ENCODE peak calls at places on chromosomes 11 and 22, in six cellular contexts. Q, K, S, H, Z and R are unnamed samples. For H3K4me1, the result is how much of the 10 kb centered on the place peaks cover.

GRCh38 chr11:125626381-125626950 is 1.5 kb downstream of the CHEK1 start:
- DNase-seq in K (no peak), H (no peak), Q (no peak), S (no peak), Z (no peak), R (peak)

GRCh38 chr11:7977251-7977917 is 9.8 kb upstream of the EIF3F start:
- DNase-seq in Q (peak), S (no peak), K (no peak), Z (no peak), H (peak), R (no peak)

GRCh38 chr22:46728470-46728869 is 9.6 kb downstream of the CERK start:
- DNase-seq in K (no peak), S (no peak), Q (no peak), Z (no peak), H (no peak), R (no peak)

GRCh38 chr11:96134622-96135021 is 208.4 kb downstream of the MAML2 start:
- DNase-seq in Z (no peak), H (peak), Q (no peak), S (no peak), K (no peak), R (no peak)

GRCh38 chr11:133041165-133041564 is 491.1 kb downstream of the OPCML start:
- DNase-seq in S (no peak), Q (no peak), H (no peak), Z (no peak), K (no peak), R (no peak)

GRCh38 chr11:117058761-117059233 is 39.4 kb downstream of the SIK3 start:
- DNase-seq in Q (peak), K (no peak), H (peak), Z (no peak), S (no peak), R (no peak)

GRCh38 chr11:2940930-2941821 is 12.0 kb upstream of the PHLDA2 start:
- DNase-seq in Q (no peak), S (peak), Z (peak), K (no peak), H (no peak), R (no peak)

GRCh38 chr11:109247071-109247470 is 174.9 kb upstream of the C11orf87 start:
- DNase-seq in S (no peak), K (no peak), Z (no peak), Q (peak), H (no peak), R (no peak)

GRCh38 chr11:99066609-99067008 is 45.9 kb downstream of the CNTN5 start:
- DNase-seq in Z (no peak), S (no peak), H (no peak), K (no peak), Q (no peak), R (no peak)

GRCh38 chr11:122128146-122128545 is 12.1 kb upstream of the BLID start:
- DNase-seq in S (no peak), K (no peak), Z (no peak), H (no peak), Q (no peak), R (no peak)

GRCh38 chr11:62125881-62126280 is 2.1 kb downstream of the INCENP start:
- DNase-seq in H (no peak), K (no peak), S (no peak), Z (no peak), Q (no peak), R (no peak)

GRCh38 chr22:28899199-28899853 is 16.0 kb downstream of the ZNRF3 start:
- DNase-seq in S (no peak), Q (peak), H (no peak), Z (no peak), K (no peak), R (peak)

GRCh38 chr11:11993814-11994213 is 14.6 kb downstream of the DKK3 start:
- DNase-seq in H (peak), S (peak), Q (peak), Z (no peak), K (no peak), R (no peak)

GRCh38 chr11:6611092-6612007 is 666 bp downstream of the TAF10 start:
- DNase-seq in K (peak), H (peak), S (no peak), Z (peak), Q (peak), R (no peak)

GRCh38 chr11:65476632-65477270 is 22.1 kb upstream of the MALAT1 start:
- DNase-seq in K (no peak), S (no peak), Z (no peak), H (no peak), Q (no peak), R (peak)

GRCh38 chr11:72146625-72147024 is 11.1 kb downstream of the FOLR3 start:
- DNase-seq in K (no peak), S (no peak), H (no peak), Q (no peak), Z (no peak), R (no peak)

GRCh38 chr11:119709638-119710346 is 19.2 kb downstream of the NECTIN1 start:
- DNase-seq in Z (no peak), K (no peak), H (peak), Q (peak), S (no peak), R (no peak)

GRCh38 chr11:111634981-111635705 is 32.9 kb downstream of the SIK2 start:
- DNase-seq in Q (peak), Z (no peak), K (no peak), S (no peak), H (peak), R (no peak)

GRCh38 chr11:74326665-74327064 is 15.2 kb upstream of the P4HA3 start:
- DNase-seq in S (no peak), Q (no peak), K (no peak), H (no peak), Z (no peak), R (no peak)

GRCh38 chr11:98701541-98701940 is 319.2 kb upstream of the CNTN5 start:
- DNase-seq in Q (peak), S (no peak), H (peak), Z (no peak), K (no peak), R (no peak)

GRCh38 chr11:34502949-34503348 is 10.6 kb downstream of the ELF5 start:
- DNase-seq in K (no peak), Z (no peak), H (no peak), Q (peak), S (no peak), R (no peak)

GRCh38 chr11:77661670-77662069 is 24.1 kb upstream of the CLNS1A start:
- DNase-seq in S (no peak), Z (no peak), K (no peak), H (no peak), Q (no peak), R (no peak)

GRCh38 chr11:68546555-68546954 is 86.0 kb downstream of the PPP6R3 start:
- DNase-seq in Q (peak), H (no peak), S (no peak), K (no peak), Z (no peak), R (no peak)

GRCh38 chr11:68406318-68407313 is 53.9 kb upstream of the PPP6R3 start:
- DNase-seq in Q (no peak), Z (no peak), S (no peak), K (no peak), H (no peak), R (no peak)

DNA sequence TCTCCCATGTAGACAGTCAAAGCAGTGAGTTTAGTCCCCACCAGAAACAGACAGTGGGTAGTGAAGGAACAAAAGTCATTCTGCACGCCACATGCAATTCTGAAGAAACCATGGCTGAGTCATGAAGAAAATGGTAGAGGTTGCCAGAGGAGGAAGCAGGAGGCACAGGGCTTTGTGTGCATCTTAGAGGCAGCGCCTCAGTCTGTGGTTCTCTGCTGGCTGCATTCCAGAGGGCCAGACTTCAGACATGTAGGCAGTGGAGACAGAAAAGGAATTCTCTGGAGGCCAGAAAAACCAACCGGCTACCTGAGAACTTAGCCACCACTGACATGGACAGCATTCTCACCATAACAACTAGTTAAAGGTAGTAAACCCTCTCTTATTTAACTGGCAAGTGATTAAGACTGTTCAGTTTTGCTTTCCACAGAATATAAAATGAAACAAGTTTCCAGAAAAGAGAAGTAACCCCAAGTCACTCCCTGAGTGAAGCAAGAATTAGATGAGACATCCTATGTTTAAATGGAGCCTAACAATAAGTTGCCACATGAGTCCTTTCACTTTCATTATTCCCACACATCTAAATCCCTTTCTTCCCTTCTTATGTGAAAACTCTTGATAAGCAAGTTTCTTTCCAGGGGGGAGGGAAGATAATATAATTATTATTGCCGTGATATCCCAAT is 556.1 kb downstream of the SOX6 start:
- DNase-seq in K (peak), S (peak), Z (no peak), H (peak), Q (peak), R (no peak)
- H3K27ac ChIP-seq in K (no peak), S (peak), Z (no peak), H (no peak), Q (peak), R (no peak)

GRCh38 chr22:19287076-19287724 is 4.3 kb downstream of the CLTCL1 start:
- DNase-seq in Q (peak), H (peak), Z (no peak), S (no peak), K (no peak), R (no peak)
- H3K4me1 ChIP-seq in Q (under half), H (under half), Z (under half), S (under half), K (under half), R (under half)

GRCh38 chr22:37633082-37633692 is 6.3 kb upstream of the SH3BP1 start:
- DNase-seq in Q (no peak), K (no peak), H (peak), Z (no peak), S (no peak), R (no peak)
- H3K27ac ChIP-seq in Q (peak), K (no peak), H (peak), Z (peak), S (peak), R (peak)

GRCh38 chr11:128518493-128519207 is 68.7 kb downstream of the ETS1 start:
- DNase-seq in S (no peak), H (peak), Q (peak), Z (no peak), K (no peak), R (peak)
- H3K4me1 ChIP-seq in S (under half), H (under half), Q (under half), Z (under half), K (under half), R (under half)

GRCh38 chr22:49779226-49779625 is 48.4 kb downstream of the BRD1 start:
- DNase-seq in S (no peak), K (no peak), Z (no peak), H (no peak), Q (no peak), R (no peak)
- H3K27ac ChIP-seq in S (no peak), K (no peak), Z (no peak), H (peak), Q (no peak), R (no peak)

DNA sequence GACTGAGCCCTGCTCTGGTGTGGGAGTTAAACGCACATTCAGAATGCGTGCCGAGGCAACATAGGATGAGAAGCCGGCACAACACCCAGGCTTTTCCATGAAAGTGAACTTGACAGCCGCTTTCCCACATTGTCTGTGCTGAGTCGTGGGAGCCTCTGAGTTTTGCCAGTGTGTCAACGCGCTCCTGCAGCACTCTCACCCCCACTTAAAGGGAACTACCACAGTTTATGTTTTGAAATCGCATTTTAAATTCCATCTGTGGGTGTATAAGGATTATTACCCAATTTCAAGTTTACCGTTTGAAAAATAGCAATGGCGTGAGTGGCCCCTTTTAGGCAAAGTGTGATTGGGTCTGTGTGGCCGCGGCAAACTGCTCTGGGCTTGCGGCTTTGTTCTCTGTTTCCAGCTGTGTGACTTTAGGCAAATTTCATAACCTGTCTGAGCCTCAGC is 81.5 kb downstream of the FBLN1 start:
- DNase-seq in S (no peak), H (no peak), Z (no peak), Q (peak), K (peak), R (no peak)
- H3K4me1 ChIP-seq in S (under half), H (under half), Z (under half), Q (under half), K (under half), R (under half)